ENCODE peak calls at places on chromosomes 5 and 9, in six cellular contexts. P is WERI-Rb-1, X is kidney epithelial cell, K is nephron progenitor cell, A is GM06990, M is K562. R is an unnamed sample.

GRCh38 chr5:127562252-127562651 is 44.8 kb downstream of the PRRC1 start:
- DNase-seq in K (peak; percentile 11), P (peak; percentile 40), A (no peak), X (no peak), M (peak; percentile 25), R (no peak)

GRCh38 chr5:124310453-124310852 is 436.0 kb downstream of the ZNF608 start:
- DNase-seq in M (no peak), A (no peak), X (no peak), K (no peak), P (no peak), R (no peak)

GRCh38 chr5:61280766-61281427 is 51.2 kb upstream of the ZSWIM6 start:
- DNase-seq in P (no peak), X (no peak), A (no peak), M (no peak), K (no peak), R (no peak)

GRCh38 chr5:128154943-128155342 is 71.4 kb downstream of the SLC12A2 start:
- DNase-seq in A (no peak), M (no peak), X (no peak), P (no peak), K (no peak), R (no peak)

GRCh38 chr5:158084292-158084691 is 225.3 kb upstream of the CLINT1 start:
- DNase-seq in P (no peak), A (no peak), X (no peak), K (no peak), M (no peak), R (no peak)

GRCh38 chr5:156475831-156476551 is 149.0 kb downstream of the SGCD start:
- DNase-seq in A (no peak), X (peak; percentile 98), M (no peak), K (peak; percentile 40), P (peak; percentile 48), R (no peak)

GRCh38 chr9:77756449-77756848 is 108.3 kb upstream of the GNA14 start:
- DNase-seq in A (no peak), K (no peak), M (peak; percentile 8), X (no peak), P (no peak), R (no peak)

GRCh38 chr5:143083006-143083405 is 312.8 kb downstream of the ARHGAP26 start:
- DNase-seq in A (no peak), P (no peak), X (no peak), M (no peak), K (no peak), R (no peak)

GRCh38 chr9:134053941-134054761 is 13.7 kb downstream of the BRD3 start:
- DNase-seq in M (no peak), A (no peak), P (no peak), K (no peak), X (no peak), R (no peak)

GRCh38 chr5:113378960-113379541 is 55.7 kb downstream of the TSSK1B start:
- DNase-seq in X (no peak), A (no peak), K (peak; percentile 71), M (peak; percentile 62), P (peak; percentile 69), R (no peak)

GRCh38 chr5:175591293-175591692 is 66.6 kb upstream of the HRH2 start:
- DNase-seq in A (no peak), P (no peak), X (no peak), M (no peak), K (no peak), R (no peak)

GRCh38 chr5:92207156-92207555 is 824.0 kb upstream of the ARRDC3 start:
- DNase-seq in P (no peak), X (no peak), K (no peak), A (no peak), M (no peak), R (no peak)

GRCh38 chr5:63456279-63456678 is 506.0 kb downstream of the HTR1A start:
- DNase-seq in P (no peak), X (peak; percentile 16), A (no peak), K (no peak), M (no peak), R (no peak)

GRCh38 chr9:5389109-5389732 is 48.5 kb downstream of the PLGRKT start:
- DNase-seq in P (no peak), M (peak; percentile 7), X (peak; percentile 71), K (no peak), A (peak; percentile 20), R (no peak)

GRCh38 chr5:137939331-137939730 is 50.1 kb downstream of the PKD2L2 start:
- DNase-seq in P (no peak), M (no peak), A (no peak), X (no peak), K (no peak), R (no peak)

GRCh38 chr5:92378961-92379611 is 996.0 kb upstream of the ARRDC3 start:
- DNase-seq in M (no peak), P (peak; percentile 68), A (no peak), X (peak; percentile 32), K (no peak), R (no peak)

GRCh38 chr5:33969572-33970452 is 14.7 kb downstream of the SLC45A2 start:
- DNase-seq in X (peak; percentile 19), P (peak; percentile 13), A (peak; percentile 40), K (peak; percentile 24), M (peak; percentile 34), R (no peak)

GRCh38 chr5:105953616-105954015 is 1717.1 kb downstream of the EFNA5 start:
- DNase-seq in A (no peak), X (no peak), M (no peak), K (no peak), P (no peak), R (no peak)

GRCh38 chr5:140339636-140340035 is 6.8 kb downstream of the HBEGF start:
- DNase-seq in M (no peak), P (no peak), X (no peak), A (no peak), K (no peak), R (no peak)

GRCh38 chr9:123399803-123400378 is 43.9 kb downstream of the CRB2 start:
- DNase-seq in M (peak; percentile 70), P (peak; percentile 61), X (no peak), A (no peak), K (peak; percentile 54), R (no peak)

GRCh38 chr9:13427587-13427986 is 148.1 kb upstream of the MPDZ start:
- DNase-seq in P (no peak), A (peak; percentile 6), K (no peak), M (peak; percentile 37), X (no peak), R (no peak)

GRCh38 chr5:32027717-32028321 is 146.3 kb downstream of the GOLPH3 start:
- DNase-seq in P (no peak), A (no peak), K (no peak), X (peak; percentile 98), M (no peak), R (no peak)

GRCh38 chr9:1554123-1555045 is 460.8 kb upstream of the SMARCA2 start:
- DNase-seq in M (no peak), P (no peak), K (no peak), X (no peak), A (no peak), R (no peak)

DNA sequence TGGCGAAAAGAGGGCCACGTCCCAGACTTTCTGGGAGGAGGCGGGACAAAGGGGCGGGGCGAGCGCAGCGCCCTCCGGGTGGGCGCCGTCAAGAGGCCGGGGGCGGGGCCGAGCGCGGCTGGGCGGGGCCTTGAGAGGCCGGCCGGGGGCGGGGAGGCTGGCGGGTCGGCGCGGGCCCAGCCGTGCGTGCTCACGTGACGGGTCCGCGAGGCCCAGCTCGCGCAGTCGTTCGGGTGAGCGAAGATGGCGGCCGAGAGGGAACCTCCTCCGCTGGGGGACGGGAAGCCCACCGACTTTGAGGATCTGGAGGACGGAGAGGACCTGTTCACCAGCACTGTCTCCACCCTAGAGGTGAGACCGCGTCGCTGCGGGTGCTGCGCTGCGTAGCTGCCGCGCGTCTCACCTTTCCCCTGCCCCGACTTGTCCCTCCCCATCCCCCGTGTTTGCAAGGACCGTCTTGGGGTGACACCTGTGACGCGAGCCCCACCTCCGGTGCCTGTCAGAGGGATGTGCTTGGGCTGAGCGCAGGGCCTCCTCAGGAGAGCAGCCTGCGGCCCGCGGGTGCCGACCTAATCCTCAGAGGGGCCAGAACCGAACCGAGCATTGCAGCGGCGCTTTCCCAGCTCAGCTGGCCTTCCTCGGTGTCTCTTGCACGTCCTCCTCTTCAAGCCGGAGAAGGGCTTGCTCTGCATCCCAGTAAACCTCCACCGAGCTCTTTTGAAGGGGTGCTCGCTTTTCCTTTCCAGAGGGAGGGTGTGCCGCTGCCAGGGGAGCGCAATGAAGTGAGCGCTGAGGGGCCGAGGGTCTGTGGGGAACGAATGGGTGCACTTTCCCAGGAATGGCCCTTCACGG is at the start of gene SNX2:
- DNase-seq in K (peak; percentile 97), M (peak; percentile 92), X (no peak), A (peak; percentile 94), P (peak; percentile 88), R (peak; percentile 96)
- TF ChIP-seq CTCF in K (peak; percentile 10), M (no peak), X (peak; percentile 36), A (peak; percentile 14), P (peak; percentile 35), R (no peak)

GRCh38 chr5:15687401-15687800 is 187.4 kb downstream of the FBXL7 start:
- DNase-seq in P (no peak), M (no peak), X (no peak), K (no peak), A (no peak), R (no peak)

GRCh38 chr5:15682122-15682521 is 182.1 kb downstream of the FBXL7 start:
- DNase-seq in X (no peak), A (no peak), M (no peak), K (no peak), P (no peak), R (no peak)

GRCh38 chr5:15682566-15682965 is 182.6 kb downstream of the FBXL7 start:
- DNase-seq in A (no peak), M (no peak), P (no peak), K (no peak), X (no peak), R (no peak)

DNA sequence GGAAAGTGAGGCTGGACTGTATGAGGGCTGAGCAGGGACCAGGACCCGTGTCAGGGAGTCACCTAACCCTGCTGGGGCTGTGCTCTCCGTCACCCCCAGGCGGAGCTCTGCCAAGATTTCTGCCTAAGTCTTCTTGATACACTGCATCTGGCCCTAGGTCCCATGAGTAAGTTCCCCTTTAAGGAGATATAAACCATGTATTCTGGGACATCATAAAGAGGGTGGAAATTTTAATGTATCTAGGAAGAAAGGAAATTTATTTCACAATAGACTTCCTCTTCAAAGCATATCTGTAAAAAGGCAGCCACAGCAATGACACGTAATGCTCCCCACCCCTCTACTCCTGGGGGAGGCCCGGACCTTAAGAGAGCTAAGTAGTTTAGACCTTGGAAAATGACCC is 183.4 kb downstream of the FBXL7 start:
- DNase-seq in A (no peak), P (peak; percentile 61), M (peak; percentile 2), K (peak; percentile 23), X (no peak), R (no peak)
- TF ChIP-seq CTCF in A (peak; percentile 12), P (peak; percentile 60), M (no peak), K (peak; percentile 44), X (peak; percentile 23), R (no peak)

DNA sequence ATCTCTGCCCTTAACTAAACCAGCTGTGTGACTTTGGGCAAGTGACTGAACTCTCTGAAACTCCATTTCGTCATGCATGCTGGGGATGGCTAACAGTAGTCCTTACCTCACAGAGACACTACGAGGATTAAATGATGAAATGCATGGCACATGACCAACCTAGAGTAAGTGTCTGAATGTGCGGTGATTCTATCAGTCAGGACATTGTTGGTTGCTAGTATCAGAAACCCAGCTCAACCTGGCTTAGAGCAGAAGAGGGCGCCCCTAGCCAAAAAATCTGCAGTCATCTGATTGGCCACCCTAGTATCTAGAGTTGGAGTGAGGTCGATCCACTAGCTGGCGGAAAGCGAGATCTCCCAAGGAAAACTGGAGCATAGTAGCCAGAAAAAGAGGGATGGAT is 25.2 kb downstream of the NEURL1B start:
- DNase-seq in A (no peak), K (no peak), P (no peak), X (no peak), M (peak; percentile 42), R (no peak)
- TF ChIP-seq CTCF in A (peak; percentile 38), K (no peak), P (no peak), X (no peak), M (peak; percentile 63), R (no peak)

GRCh38 chr5:11459716-11460115 is 444.5 kb downstream of the CTNND2 start:
- DNase-seq in K (no peak), M (no peak), P (no peak), A (no peak), X (no peak), R (no peak)
- TF ChIP-seq CTCF in K (no peak), M (no peak), P (no peak), A (no peak), X (no peak), R (no peak)

R was measured in activated B cell treated with CpG ODN at 0.5 μM for 24 hours.